ENCODE peak calls at places on chromosomes 1 and 21, in five cellular contexts. A, V, Z, E and O are unnamed samples. For H3K4me1 and H3K9me3, the result is how much of the 10 kb centered on the place peaks cover.

GRCh38 chr1:94236021-94236491 is 1.3 kb downstream of the ARHGAP29 start:
- DNase-seq in A (no peak), V (peak), Z (no peak), E (no peak), O (no peak)

GRCh38 chr1:5711079-5711478 is 281.1 kb downstream of the NPHP4 start:
- DNase-seq in A (no peak), V (no peak), Z (no peak), E (no peak), O (no peak)

GRCh38 chr1:27538793-27539192 is 48.8 kb upstream of the WASF2 start:
- DNase-seq in A (no peak), V (peak), Z (no peak), E (no peak), O (no peak)

GRCh38 chr1:115320368-115320767 is 17.7 kb downstream of the NGF start:
- DNase-seq in A (no peak), V (no peak), Z (no peak), E (no peak), O (no peak)

GRCh38 chr1:156627313-156627880 is 8.2 kb downstream of the HAPLN2 start:
- DNase-seq in A (no peak), V (peak), Z (no peak), E (peak), O (no peak)

GRCh38 chr21:14923468-14923867 is 141.3 kb downstream of the NRIP1 start:
- DNase-seq in A (no peak), V (peak), Z (no peak), E (no peak), O (no peak)

GRCh38 chr1:224175615-224176014 is 7.4 kb upstream of the DEGS1 start:
- DNase-seq in A (peak), V (peak), Z (peak), E (no peak), O (no peak)

GRCh38 chr1:200518524-200518923 is 102.0 kb downstream of the KIF14 start:
- DNase-seq in A (no peak), V (peak), Z (no peak), E (no peak), O (no peak)

GRCh38 chr1:78722947-78723346 is 73.3 kb downstream of the IFI44 start:
- DNase-seq in A (no peak), V (peak), Z (no peak), E (no peak), O (no peak)

GRCh38 chr1:173405758-173406344 is 71.3 kb upstream of the PRDX6 start:
- DNase-seq in A (no peak), V (peak), Z (no peak), E (no peak), O (no peak)

GRCh38 chr1:95002657-95003432 is 69.9 kb downstream of the ALG14 start:
- DNase-seq in A (no peak), V (peak), Z (no peak), E (no peak), O (no peak)

DNA sequence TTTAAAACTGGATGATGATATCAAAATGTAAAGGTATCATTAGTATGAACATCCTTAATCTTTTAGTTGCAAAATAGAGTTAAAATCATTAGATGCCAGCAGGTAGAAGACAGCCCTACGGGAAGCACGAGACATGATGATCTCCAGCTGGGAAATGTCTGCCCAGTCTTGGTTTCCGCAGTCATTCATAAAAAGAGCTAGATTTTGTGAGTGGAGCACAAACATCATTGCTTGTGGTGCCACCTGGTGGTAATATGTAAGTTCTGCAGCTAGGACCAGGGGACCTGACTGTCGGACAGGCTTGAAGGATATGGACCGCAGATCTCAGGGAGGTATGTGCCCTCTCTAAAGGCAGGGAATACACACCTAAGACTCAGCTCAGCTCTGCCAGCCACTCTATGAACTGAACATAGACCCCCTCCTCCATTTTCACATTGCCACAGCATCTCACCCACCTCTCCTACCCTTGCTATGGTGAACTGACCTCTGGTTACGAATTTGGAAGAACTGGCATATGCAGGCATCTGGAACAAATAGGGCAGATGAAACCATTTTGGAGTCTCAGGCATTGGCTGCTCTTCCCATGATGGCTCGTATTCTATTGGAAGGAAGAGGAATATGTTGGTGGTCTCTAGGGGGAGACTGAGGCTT is 9.2 kb downstream of the FCMR start:
- DNase-seq in A (peak), V (peak), Z (peak), E (peak), O (peak)
- H3K4me1 ChIP-seq in A (under half), V (under half), Z (under half), E (under half), O (under half)

GRCh38 chr21:28473530-28474225 is 519.0 kb downstream of the LTN1 start:
- DNase-seq in A (no peak), V (no peak), Z (no peak), E (no peak), O (no peak)
- H3K9me3 ChIP-seq in A (under half), V (under half), Z (under half), E (under half), O (under half)

GRCh38 chr1:182791464-182792179 is 2.0 kb downstream of the NPL start:
- DNase-seq in A (no peak), V (no peak), Z (no peak), E (no peak), O (no peak)

GRCh38 chr1:182789138-182790076 is at the start of gene NPL:
- DNase-seq in A (peak), V (peak), Z (peak), E (peak), O (peak)

GRCh38 chr1:182795563-182796228 is 6.1 kb downstream of the NPL start:
- DNase-seq in A (no peak), V (no peak), Z (no peak), E (no peak), O (no peak)

DNA sequence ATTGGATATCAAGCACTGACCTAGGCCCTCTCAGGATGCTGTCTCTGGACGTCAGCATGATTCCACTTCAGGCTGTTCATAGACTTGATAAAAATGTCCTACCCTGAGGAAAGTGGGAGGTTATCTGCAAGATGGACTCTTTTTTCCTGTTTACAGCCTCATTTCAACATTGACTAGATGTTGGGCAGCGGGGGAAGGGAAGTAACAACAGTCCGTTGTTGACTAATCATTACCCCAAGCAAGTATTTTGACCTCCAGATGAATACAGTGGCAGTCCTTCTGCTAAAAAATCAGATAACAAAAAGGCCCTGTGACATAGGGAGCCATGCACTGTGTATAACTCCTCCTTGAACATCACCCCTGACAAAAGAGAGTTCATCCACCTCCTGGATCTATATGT is 5.2 kb downstream of the NPL start:
- DNase-seq in A (no peak), V (no peak), Z (no peak), E (no peak), O (no peak)
- H3K4me3 ChIP-seq in A (no peak), V (no peak), Z (no peak), E (no peak), O (no peak)

DNA sequence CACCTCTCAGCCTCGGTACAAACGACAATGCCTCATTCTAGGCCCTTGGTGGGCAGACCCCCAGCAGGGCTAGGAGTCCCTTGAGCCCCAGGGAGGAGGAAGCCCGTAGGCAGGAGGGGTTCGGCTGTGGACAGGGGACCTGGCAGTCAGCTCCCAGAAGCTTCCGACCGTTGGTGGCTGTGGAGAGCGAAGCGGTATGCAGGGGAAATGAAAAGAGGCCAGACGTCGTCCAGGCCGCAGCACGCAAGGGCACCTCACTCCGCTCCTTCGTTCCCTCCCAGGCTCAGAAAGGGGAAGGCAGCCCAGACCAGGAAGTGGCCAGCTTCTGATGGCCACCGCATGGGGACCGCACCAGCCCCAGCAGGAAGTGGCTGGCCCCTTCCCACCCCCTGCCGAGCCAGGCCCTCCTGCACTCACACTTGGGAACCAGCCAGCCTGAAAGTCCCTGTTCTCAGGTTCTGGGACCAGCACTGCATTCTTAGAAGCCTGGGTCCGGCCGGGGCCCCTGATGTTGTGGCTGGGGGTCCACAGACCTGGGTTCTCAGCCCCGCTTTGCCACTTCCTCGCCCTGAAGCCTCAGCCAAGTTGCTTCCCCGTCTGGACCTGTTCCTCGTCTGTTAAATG is 103.9 kb upstream of the RUNX3 start:
- DNase-seq in A (peak), V (no peak), Z (no peak), E (peak), O (peak)
- H3K4me1 ChIP-seq in A (half or more), V (under half), Z (under half), E (under half), O (under half)

GRCh38 chr21:44819283-44820243 is 1.7 kb upstream of the SUMO3 start:
- DNase-seq in A (no peak), V (no peak), Z (peak), E (no peak), O (no peak)

GRCh38 chr21:44823179-44823654 is 5.4 kb upstream of the SUMO3 start:
- DNase-seq in A (no peak), V (no peak), Z (no peak), E (no peak), O (no peak)

GRCh38 chr21:44820851-44821250 is 3.0 kb upstream of the SUMO3 start:
- DNase-seq in A (no peak), V (peak), Z (no peak), E (no peak), O (no peak)

GRCh38 chr21:44818636-44819011 is 762 bp upstream of the SUMO3 start:
- DNase-seq in A (no peak), V (no peak), Z (peak), E (no peak), O (peak)

DNA sequence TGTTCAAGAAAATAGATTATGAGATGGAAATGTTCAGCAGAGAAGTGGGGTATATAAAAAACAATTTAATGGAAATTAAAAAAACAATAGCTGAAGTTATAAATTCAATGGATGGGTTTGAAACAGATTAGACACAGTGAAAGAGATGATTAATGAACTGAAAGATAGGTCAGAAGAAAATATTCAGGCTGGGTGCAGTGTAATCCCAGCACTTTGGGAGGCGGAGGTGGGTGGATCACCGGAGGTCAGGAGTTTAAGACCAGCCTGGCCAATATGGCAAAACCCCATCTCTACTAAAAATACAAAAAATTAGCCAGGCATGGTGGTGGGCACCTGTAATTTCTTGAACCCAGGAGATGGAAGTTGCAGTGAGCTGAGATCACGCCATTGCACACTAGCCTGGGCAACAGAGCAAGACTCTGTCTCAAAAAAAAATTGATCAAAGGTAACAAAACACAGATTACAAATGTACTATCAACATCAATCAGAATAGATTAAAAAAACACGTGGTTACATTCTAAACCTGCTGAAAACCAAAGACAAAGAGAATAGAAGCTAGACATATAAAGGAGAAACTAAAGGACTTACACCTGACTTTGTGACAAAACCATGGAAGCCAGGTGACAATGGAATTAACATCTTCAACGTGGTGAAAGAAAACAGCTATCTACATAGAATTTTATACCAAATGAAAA is 4.8 kb upstream of the SUMO3 start:
- DNase-seq in A (no peak), V (no peak), Z (no peak), E (no peak), O (no peak)
- H3K9me3 ChIP-seq in A (under half), V (under half), Z (under half), E (under half), O (under half)

GRCh38 chr1:9065213-9065751 is 4.2 kb downstream of the SLC2A5 start:
- DNase-seq in A (no peak), V (no peak), Z (peak), E (no peak), O (no peak)

GRCh38 chr1:9059944-9060744 is 9.3 kb downstream of the SLC2A5 start:
- DNase-seq in A (no peak), V (no peak), Z (no peak), E (no peak), O (no peak)

GRCh38 chr1:9062846-9063245 is 6.6 kb downstream of the SLC2A5 start:
- DNase-seq in A (no peak), V (no peak), Z (no peak), E (no peak), O (no peak)

GRCh38 chr1:9061252-9061948 is 8.0 kb downstream of the SLC2A5 start:
- DNase-seq in A (no peak), V (peak), Z (peak), E (no peak), O (no peak)

GRCh38 chr1:9061949-9062555 is 7.4 kb downstream of the SLC2A5 start:
- DNase-seq in A (no peak), V (peak), Z (no peak), E (no peak), O (no peak)
- H3K4me3 ChIP-seq in A (no peak), V (no peak), Z (no peak), E (no peak), O (no peak)

DNA sequence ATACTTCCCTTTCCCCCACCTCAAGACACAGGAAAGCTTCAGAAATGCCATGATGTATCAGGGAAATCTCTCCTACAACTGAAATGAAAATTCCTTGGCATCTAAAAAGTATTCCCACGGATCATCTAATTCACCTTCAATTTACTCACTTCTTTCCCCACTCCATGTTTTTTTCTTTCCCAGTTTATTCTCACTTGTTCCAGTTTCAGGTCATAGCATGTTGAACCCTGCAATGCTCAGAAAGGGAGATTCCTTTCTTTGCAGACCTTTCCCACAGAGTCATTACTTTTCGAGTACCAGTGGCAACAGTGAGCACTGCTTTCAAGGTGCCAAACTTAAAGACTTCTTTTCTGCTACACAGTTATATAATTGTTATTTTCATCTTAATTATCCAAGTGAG is 305.0 kb downstream of the VAV3 start:
- DNase-seq in A (no peak), V (no peak), Z (no peak), E (no peak), O (no peak)
- H3K4me1 ChIP-seq in A (under half), V (under half), Z (under half), E (under half), O (under half)